ENCODE peak calls at places on chromosome 19, in four cellular contexts. One of them, this sample, is unnamed.
A peak's percentile ranks its signal among the peaks of the same experiment; 100 is the strongest.

GRCh38 chr19:33476151-33476707 is 45.4 kb downstream of the PEPD start:
- DNase-seq in HepG2: no peak
- DNase-seq in HCT116: no peak
- DNase-seq in SK-N-SH: no peak
- DNase-seq in this sample: no peak

GRCh38 chr19:29620931-29621351 is 14.9 kb downstream of the POP4 start:
- DNase-seq in HCT116: no peak
- DNase-seq in HepG2: no peak
- DNase-seq in SK-N-SH: no peak
- DNase-seq in this sample: no peak

GRCh38 chr19:40685563-40685962 is 4.9 kb downstream of the NUMBL start:
- DNase-seq in HCT116: no peak
- DNase-seq in SK-N-SH: no peak
- DNase-seq in HepG2: no peak
- DNase-seq in this sample: no peak

GRCh38 chr19:34837262-34837661 is 64.2 kb upstream of the ZNF599 start:
- DNase-seq in HCT116: no peak
- DNase-seq in SK-N-SH: peak; percentile 89
- DNase-seq in HepG2: no peak
- DNase-seq in this sample: no peak

GRCh38 chr19:34468400-34468799 is 13.2 kb upstream of the WTIP start:
- DNase-seq in SK-N-SH: no peak
- DNase-seq in HCT116: no peak
- DNase-seq in HepG2: no peak
- DNase-seq in this sample: no peak

GRCh38 chr19:56611288-56611687 is 16.2 kb downstream of the ZNF71 start:
- DNase-seq in SK-N-SH: no peak
- DNase-seq in HCT116: no peak
- DNase-seq in HepG2: no peak
- DNase-seq in this sample: no peak

GRCh38 chr19:45872095-45872919 is 8.2 kb downstream of the FOXA3 start:
- DNase-seq in SK-N-SH: no peak
- DNase-seq in HepG2: no peak
- DNase-seq in HCT116: no peak
- DNase-seq in this sample: no peak

GRCh38 chr19:29881386-29881785 is 60.7 kb upstream of the URI1 start:
- DNase-seq in HCT116: no peak
- DNase-seq in HepG2: no peak
- DNase-seq in SK-N-SH: no peak
- DNase-seq in this sample: no peak

GRCh38 chr19:18322318-18322758 is 538 bp downstream of the LSM4 start:
- DNase-seq in SK-N-SH: peak; percentile 73
- DNase-seq in HepG2: peak; percentile 74
- DNase-seq in HCT116: no peak
- DNase-seq in this sample: peak; percentile 62

GRCh38 chr19:15123031-15123890 is 16.1 kb downstream of the SYDE1 start:
- DNase-seq in HepG2: no peak
- DNase-seq in SK-N-SH: no peak
- DNase-seq in HCT116: no peak
- DNase-seq in this sample: no peak

GRCh38 chr19:51027126-51027806 is 850 bp upstream of the KLK11 start:
- DNase-seq in HCT116: no peak
- DNase-seq in SK-N-SH: peak; percentile 28
- DNase-seq in HepG2: no peak
- DNase-seq in this sample: no peak

GRCh38 chr19:33640773-33641172 is 19.0 kb downstream of the CHST8 start:
- DNase-seq in HepG2: no peak
- DNase-seq in HCT116: no peak
- DNase-seq in SK-N-SH: no peak
- DNase-seq in this sample: no peak

GRCh38 chr19:843180-843835 is 2.5 kb downstream of the PRTN3 start:
- DNase-seq in SK-N-SH: peak; percentile 66
- DNase-seq in HepG2: no peak
- DNase-seq in HCT116: no peak
- DNase-seq in this sample: peak; percentile 64

GRCh38 chr19:33252971-33253370 is 27.3 kb upstream of the SLC7A10 start:
- DNase-seq in HCT116: no peak
- DNase-seq in HepG2: no peak
- DNase-seq in SK-N-SH: no peak
- DNase-seq in this sample: no peak

GRCh38 chr19:31402931-31403330 is 53.7 kb upstream of the TSHZ3 start:
- DNase-seq in HCT116: no peak
- DNase-seq in SK-N-SH: no peak
- DNase-seq in HepG2: no peak
- DNase-seq in this sample: no peak

GRCh38 chr19:39381910-39382611 is 8.8 kb downstream of the PAF1 start:
- DNase-seq in SK-N-SH: no peak
- DNase-seq in HCT116: no peak
- DNase-seq in HepG2: no peak
- DNase-seq in this sample: peak; percentile 90

GRCh38 chr19:18262917-18263316 is 11.3 kb downstream of the IQCN start:
- DNase-seq in HCT116: no peak
- DNase-seq in HepG2: no peak
- DNase-seq in SK-N-SH: no peak
- DNase-seq in this sample: peak; percentile 44

GRCh38 chr19:29530549-29531457 is 5.0 kb downstream of the VSTM2B start:
- DNase-seq in SK-N-SH: no peak
- DNase-seq in HCT116: no peak
- DNase-seq in HepG2: no peak
- DNase-seq in this sample: no peak

GRCh38 chr19:15423130-15423529 is 4.3 kb upstream of the AKAP8L start:
- DNase-seq in HepG2: no peak
- DNase-seq in SK-N-SH: no peak
- DNase-seq in HCT116: no peak
- DNase-seq in this sample: no peak

GRCh38 chr19:16542894-16543498 is 759 bp upstream of the CHERP start:
- DNase-seq in SK-N-SH: no peak
- DNase-seq in HepG2: no peak
- DNase-seq in HCT116: no peak
- DNase-seq in this sample: peak; percentile 26

GRCh38 chr19:8517551-8518442 is 3.8 kb upstream of the ZNF414 start:
- DNase-seq in HCT116: no peak
- DNase-seq in SK-N-SH: no peak
- DNase-seq in HepG2: no peak
- DNase-seq in this sample: no peak
- TF ChIP-seq ELF1 in HCT116: no peak
- TF ChIP-seq ELF1 in SK-N-SH: no peak
- TF ChIP-seq ELF1 in HepG2: no peak
- TF ChIP-seq ELF1 in this sample: no peak

GRCh38 chr19:5823579-5824281 is 15.8 kb downstream of the FUT6 start:
- DNase-seq in SK-N-SH: peak; percentile 69
- DNase-seq in HCT116: no peak
- DNase-seq in HepG2: no peak
- DNase-seq in this sample: peak; percentile 53
- TF ChIP-seq ELF1 in SK-N-SH: no peak
- TF ChIP-seq ELF1 in HCT116: no peak
- TF ChIP-seq ELF1 in HepG2: no peak
- TF ChIP-seq ELF1 in this sample: no peak

DNA sequence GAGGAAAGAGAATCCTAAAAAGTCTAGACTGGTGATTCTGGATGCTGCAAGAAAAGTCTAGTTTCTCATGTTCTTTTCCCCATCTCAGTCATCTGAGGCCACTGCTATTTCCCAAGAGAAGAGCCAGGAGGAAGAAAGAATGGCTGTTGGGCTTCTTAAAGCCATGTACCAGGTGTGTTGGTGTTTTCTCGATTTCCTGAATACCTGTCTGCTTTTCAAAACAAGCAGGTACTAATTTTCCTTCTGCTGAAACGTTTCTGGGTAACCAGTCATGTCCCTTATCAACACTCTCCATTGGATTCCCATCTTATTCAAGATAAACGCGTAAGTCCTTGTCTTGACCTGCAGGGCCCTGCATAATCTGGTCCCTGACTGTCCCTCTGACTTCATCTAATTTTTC is 1.1 kb downstream of the ZNF570 start:
- DNase-seq in HepG2: no peak
- DNase-seq in SK-N-SH: no peak
- DNase-seq in HCT116: no peak
- DNase-seq in this sample: no peak
- TF ChIP-seq ELF1 in HepG2: no peak
- TF ChIP-seq ELF1 in SK-N-SH: no peak
- TF ChIP-seq ELF1 in HCT116: no peak
- TF ChIP-seq ELF1 in this sample: no peak

GRCh38 chr19:8017808-8018207 is 12.4 kb upstream of the ELAVL1 start:
- DNase-seq in HCT116: no peak
- DNase-seq in HepG2: peak; percentile 45
- DNase-seq in SK-N-SH: no peak
- DNase-seq in this sample: peak; percentile 57
- TF ChIP-seq ELF1 in HCT116: no peak
- TF ChIP-seq ELF1 in HepG2: peak; percentile 57
- TF ChIP-seq ELF1 in SK-N-SH: no peak
- TF ChIP-seq ELF1 in this sample: no peak

DNA sequence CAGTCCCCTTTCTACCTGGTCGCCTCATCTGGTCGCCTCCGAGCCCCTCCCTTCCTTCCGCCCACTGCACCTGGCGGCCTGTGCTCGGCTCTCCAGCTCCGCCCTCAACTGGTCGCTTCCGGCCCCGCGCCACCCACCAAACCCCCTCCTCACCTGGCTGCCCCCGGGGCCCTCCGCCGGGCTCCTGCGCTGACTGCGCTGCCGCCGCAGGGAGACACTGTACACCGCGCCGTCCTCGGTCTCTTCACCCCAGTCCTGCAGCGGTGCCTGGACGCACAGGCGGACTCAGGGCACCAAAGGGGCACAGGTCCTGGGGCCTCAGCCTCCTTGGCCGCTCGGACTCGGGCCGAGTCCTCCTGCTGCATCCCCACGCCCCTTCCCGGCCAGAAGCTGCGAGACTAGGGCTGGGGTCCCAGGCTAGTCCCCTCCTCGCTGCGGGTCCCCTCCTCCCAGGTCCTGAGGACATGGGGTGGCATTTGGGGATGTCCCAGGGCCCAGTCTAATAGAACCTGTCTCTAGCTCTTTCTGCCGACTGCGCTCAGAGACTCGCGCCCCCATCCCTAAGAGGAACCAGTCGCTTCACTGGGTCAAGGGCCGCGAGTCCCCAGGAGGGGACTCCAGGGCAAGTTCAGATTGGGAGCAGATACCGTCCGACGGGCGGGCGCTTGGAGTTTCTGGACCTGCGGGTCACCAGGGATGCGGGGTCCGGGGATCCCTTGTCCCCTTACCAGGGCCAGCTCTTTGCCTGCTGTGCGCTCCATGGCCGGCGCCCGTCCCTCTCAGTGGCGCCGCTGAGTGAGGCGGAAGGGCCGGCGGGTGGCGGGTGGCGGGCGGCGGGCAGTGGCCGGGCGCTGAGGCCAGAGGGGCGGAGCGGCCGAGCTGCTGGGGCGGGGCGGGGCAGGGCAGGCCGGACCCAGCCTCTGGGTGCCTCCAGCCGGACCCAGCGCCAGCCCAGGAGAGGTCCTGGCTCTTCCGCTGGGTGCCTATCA is at the start of gene RGL3:
- DNase-seq in HepG2: no peak
- DNase-seq in SK-N-SH: peak; percentile 95
- DNase-seq in HCT116: no peak
- DNase-seq in this sample: no peak
- TF ChIP-seq ELF1 in HepG2: peak; percentile 39
- TF ChIP-seq ELF1 in SK-N-SH: no peak
- TF ChIP-seq ELF1 in HCT116: no peak
- TF ChIP-seq ELF1 in this sample: no peak

DNA sequence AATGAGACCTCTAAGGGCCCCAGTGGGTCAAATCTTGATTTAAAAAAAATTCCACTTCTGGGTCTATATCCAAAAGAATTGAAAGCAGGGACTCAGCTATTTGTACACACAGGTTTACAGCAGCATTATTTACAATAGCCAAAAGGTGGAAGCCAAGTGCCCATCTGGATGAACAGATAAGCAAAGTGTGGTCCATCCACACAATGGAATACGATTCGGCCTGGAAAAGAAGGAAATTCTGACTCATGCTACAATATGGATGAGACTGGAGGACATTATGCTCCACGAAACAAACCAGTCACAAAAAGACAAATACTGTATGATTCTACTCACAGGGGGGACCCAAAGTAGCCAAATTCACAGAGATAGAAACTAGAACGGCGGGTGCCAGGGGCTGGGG is 76.7 kb downstream of the CACNA1A start:
- DNase-seq in HCT116: no peak
- DNase-seq in SK-N-SH: no peak
- DNase-seq in HepG2: no peak
- DNase-seq in this sample: no peak
- TF ChIP-seq ELF1 in HCT116: no peak
- TF ChIP-seq ELF1 in SK-N-SH: no peak
- TF ChIP-seq ELF1 in HepG2: no peak
- TF ChIP-seq ELF1 in this sample: no peak